ENCODE peak calls at places on chromosomes 6 and 20, in seven cellular contexts. One of them, this sample, is unnamed.

GRCh38 chr6:121510568-121511177 is 75.2 kb downstream of the GJA1 start:
- DNase-seq in NCI-H1092 treated with DMSO at 0.1 percent for 48 hours: no peak
- DNase-seq in ELF-1: no peak
- DNase-seq in NCI-H2081: no peak
- DNase-seq in heart left ventricle: no peak
- DNase-seq in EL: no peak
- DNase-seq in NCI-H748 treated with DMSO at 0.1 percent for 48 hours: no peak
- DNase-seq in this sample: no peak

GRCh38 chr20:58891076-58891685 is 38.7 kb downstream of the GNAS start:
- DNase-seq in NCI-H1092 treated with DMSO at 0.1 percent for 48 hours: peak; percentile 78
- DNase-seq in ELF-1: no peak
- DNase-seq in NCI-H2081: peak; percentile 71
- DNase-seq in heart left ventricle: peak; percentile 84
- DNase-seq in EL: peak; percentile 78
- DNase-seq in NCI-H748 treated with DMSO at 0.1 percent for 48 hours: no peak
- DNase-seq in this sample: peak; percentile 74

GRCh38 chr6:169411722-169412121 is 158.1 kb upstream of the THBS2 start:
- DNase-seq in NCI-H1092 treated with DMSO at 0.1 percent for 48 hours: no peak
- DNase-seq in ELF-1: no peak
- DNase-seq in NCI-H2081: no peak
- DNase-seq in heart left ventricle: no peak
- DNase-seq in EL: no peak
- DNase-seq in NCI-H748 treated with DMSO at 0.1 percent for 48 hours: no peak
- DNase-seq in this sample: no peak

GRCh38 chr6:101728388-101728787 is 334.9 kb downstream of the GRIK2 start:
- DNase-seq in NCI-H1092 treated with DMSO at 0.1 percent for 48 hours: no peak
- DNase-seq in ELF-1: no peak
- DNase-seq in NCI-H2081: no peak
- DNase-seq in heart left ventricle: no peak
- DNase-seq in EL: no peak
- DNase-seq in NCI-H748 treated with DMSO at 0.1 percent for 48 hours: no peak
- DNase-seq in this sample: no peak

GRCh38 chr6:31752739-31753319 is 9.6 kb upstream of the SAPCD1 start:
- DNase-seq in NCI-H1092 treated with DMSO at 0.1 percent for 48 hours: no peak
- DNase-seq in ELF-1: no peak
- DNase-seq in NCI-H2081: no peak
- DNase-seq in heart left ventricle: no peak
- DNase-seq in EL: peak; percentile 80
- DNase-seq in NCI-H748 treated with DMSO at 0.1 percent for 48 hours: no peak
- DNase-seq in this sample: no peak

GRCh38 chr20:16472045-16472872 is 101.0 kb downstream of the KIF16B start:
- DNase-seq in NCI-H1092 treated with DMSO at 0.1 percent for 48 hours: no peak
- DNase-seq in ELF-1: no peak
- DNase-seq in NCI-H2081: no peak
- DNase-seq in heart left ventricle: no peak
- DNase-seq in EL: peak; percentile 6
- DNase-seq in NCI-H748 treated with DMSO at 0.1 percent for 48 hours: no peak
- DNase-seq in this sample: no peak

GRCh38 chr6:53257001-53257400 is 91.7 kb downstream of the ELOVL5 start:
- DNase-seq in NCI-H1092 treated with DMSO at 0.1 percent for 48 hours: no peak
- DNase-seq in ELF-1: no peak
- DNase-seq in NCI-H2081: no peak
- DNase-seq in heart left ventricle: no peak
- DNase-seq in EL: no peak
- DNase-seq in NCI-H748 treated with DMSO at 0.1 percent for 48 hours: no peak
- DNase-seq in this sample: no peak

GRCh38 chr6:132768051-132768517 is 10.4 kb upstream of the VNN2 start:
- DNase-seq in NCI-H1092 treated with DMSO at 0.1 percent for 48 hours: no peak
- DNase-seq in ELF-1: peak; percentile 80
- DNase-seq in NCI-H2081: peak; percentile 4
- DNase-seq in heart left ventricle: peak; percentile 31
- DNase-seq in EL: peak; percentile 33
- DNase-seq in NCI-H748 treated with DMSO at 0.1 percent for 48 hours: no peak
- DNase-seq in this sample: peak; percentile 55

GRCh38 chr20:41174782-41175181 is 37.4 kb downstream of the PLCG1 start:
- DNase-seq in NCI-H1092 treated with DMSO at 0.1 percent for 48 hours: no peak
- DNase-seq in ELF-1: no peak
- DNase-seq in NCI-H2081: no peak
- DNase-seq in heart left ventricle: peak; percentile 57
- DNase-seq in EL: peak; percentile 46
- DNase-seq in NCI-H748 treated with DMSO at 0.1 percent for 48 hours: no peak
- DNase-seq in this sample: no peak

GRCh38 chr20:37598101-37598530 is 70.4 kb upstream of the BLCAP start:
- DNase-seq in NCI-H1092 treated with DMSO at 0.1 percent for 48 hours: peak; percentile 78
- DNase-seq in ELF-1: peak; percentile 89
- DNase-seq in NCI-H2081: peak; percentile 55
- DNase-seq in heart left ventricle: no peak
- DNase-seq in EL: no peak
- DNase-seq in NCI-H748 treated with DMSO at 0.1 percent for 48 hours: peak; percentile 47
- DNase-seq in this sample: no peak

GRCh38 chr6:3094815-3095214 is 23.7 kb upstream of the BPHL start:
- DNase-seq in NCI-H1092 treated with DMSO at 0.1 percent for 48 hours: no peak
- DNase-seq in ELF-1: no peak
- DNase-seq in NCI-H2081: no peak
- DNase-seq in heart left ventricle: no peak
- DNase-seq in EL: no peak
- DNase-seq in NCI-H748 treated with DMSO at 0.1 percent for 48 hours: no peak
- DNase-seq in this sample: no peak

GRCh38 chr6:36920546-36920945 is 34.0 kb upstream of the PI16 start:
- DNase-seq in NCI-H1092 treated with DMSO at 0.1 percent for 48 hours: no peak
- DNase-seq in ELF-1: no peak
- DNase-seq in NCI-H2081: no peak
- DNase-seq in heart left ventricle: no peak
- DNase-seq in EL: no peak
- DNase-seq in NCI-H748 treated with DMSO at 0.1 percent for 48 hours: no peak
- DNase-seq in this sample: no peak

This sample was measured in CD8-positive, alpha-beta T cell.